ENCODE peak calls at places on chromosomes 7 and 10, in nine cellular contexts. One of them, this sample, is unnamed.

GRCh38 chr7:47557986-47558670 is 23.8 kb downstream of the TNS3 start:
- DNase-seq in astrocyte of the spinal cord: no peak
- DNase-seq in brain microvascular endothelial cell: no peak
- DNase-seq in thyroid gland: no peak
- DNase-seq in dorsolateral prefrontal cortex: no peak
- DNase-seq in cardiac muscle cell: no peak
- DNase-seq in spleen: peak; percentile 60
- DNase-seq in heart left ventricle: no peak
- DNase-seq in AG04450: no peak
- DNase-seq in this sample: no peak

GRCh38 chr10:58481569-58482109 is 31.0 kb upstream of the BICC1 start:
- DNase-seq in astrocyte of the spinal cord: no peak
- DNase-seq in brain microvascular endothelial cell: no peak
- DNase-seq in thyroid gland: no peak
- DNase-seq in dorsolateral prefrontal cortex: no peak
- DNase-seq in cardiac muscle cell: no peak
- DNase-seq in spleen: no peak
- DNase-seq in heart left ventricle: no peak
- DNase-seq in AG04450: no peak
- DNase-seq in this sample: no peak

GRCh38 chr7:135201350-135201749 is 10.0 kb downstream of the WDR91 start:
- DNase-seq in astrocyte of the spinal cord: no peak
- DNase-seq in brain microvascular endothelial cell: no peak
- DNase-seq in thyroid gland: no peak
- DNase-seq in dorsolateral prefrontal cortex: no peak
- DNase-seq in cardiac muscle cell: no peak
- DNase-seq in spleen: no peak
- DNase-seq in heart left ventricle: no peak
- DNase-seq in AG04450: no peak
- DNase-seq in this sample: no peak

GRCh38 chr7:24572421-24573007 is 738 bp upstream of the PALS2 start:
- DNase-seq in astrocyte of the spinal cord: peak; percentile 53
- DNase-seq in brain microvascular endothelial cell: peak; percentile 18
- DNase-seq in thyroid gland: peak; percentile 67
- DNase-seq in dorsolateral prefrontal cortex: no peak
- DNase-seq in cardiac muscle cell: no peak
- DNase-seq in spleen: peak; percentile 81
- DNase-seq in heart left ventricle: peak; percentile 40
- DNase-seq in AG04450: no peak
- DNase-seq in this sample: peak; percentile 52

GRCh38 chr10:14600065-14600464 is 174.6 kb downstream of the FAM107B start:
- DNase-seq in astrocyte of the spinal cord: no peak
- DNase-seq in brain microvascular endothelial cell: no peak
- DNase-seq in thyroid gland: no peak
- DNase-seq in dorsolateral prefrontal cortex: no peak
- DNase-seq in cardiac muscle cell: no peak
- DNase-seq in spleen: no peak
- DNase-seq in heart left ventricle: no peak
- DNase-seq in AG04450: no peak
- DNase-seq in this sample: no peak

GRCh38 chr7:157718303-157719007 is 381.7 kb downstream of the DNAJB6 start:
- DNase-seq in astrocyte of the spinal cord: no peak
- DNase-seq in brain microvascular endothelial cell: no peak
- DNase-seq in thyroid gland: no peak
- DNase-seq in dorsolateral prefrontal cortex: no peak
- DNase-seq in cardiac muscle cell: no peak
- DNase-seq in spleen: peak; percentile 64
- DNase-seq in heart left ventricle: no peak
- DNase-seq in AG04450: no peak
- DNase-seq in this sample: no peak

GRCh38 chr7:934469-935320 is 19.8 kb downstream of the ADAP1 start:
- DNase-seq in astrocyte of the spinal cord: no peak
- DNase-seq in brain microvascular endothelial cell: no peak
- DNase-seq in thyroid gland: no peak
- DNase-seq in dorsolateral prefrontal cortex: no peak
- DNase-seq in cardiac muscle cell: no peak
- DNase-seq in spleen: peak; percentile 70
- DNase-seq in heart left ventricle: peak; percentile 16
- DNase-seq in AG04450: no peak
- DNase-seq in this sample: no peak

GRCh38 chr10:78844956-78845355 is 223.8 kb upstream of the ZMIZ1 start:
- DNase-seq in astrocyte of the spinal cord: no peak
- DNase-seq in brain microvascular endothelial cell: no peak
- DNase-seq in thyroid gland: peak; percentile 26
- DNase-seq in dorsolateral prefrontal cortex: no peak
- DNase-seq in cardiac muscle cell: no peak
- DNase-seq in spleen: no peak
- DNase-seq in heart left ventricle: no peak
- DNase-seq in AG04450: no peak
- DNase-seq in this sample: no peak

GRCh38 chr7:17369686-17370426 is 71.4 kb downstream of the AHR start:
- DNase-seq in astrocyte of the spinal cord: peak; percentile 84
- DNase-seq in brain microvascular endothelial cell: peak; percentile 90
- DNase-seq in thyroid gland: no peak
- DNase-seq in dorsolateral prefrontal cortex: no peak
- DNase-seq in cardiac muscle cell: no peak
- DNase-seq in spleen: no peak
- DNase-seq in heart left ventricle: no peak
- DNase-seq in AG04450: peak; percentile 83
- DNase-seq in this sample: peak; percentile 93

GRCh38 chr10:14801693-14802092 is 27.0 kb upstream of the FAM107B start:
- DNase-seq in astrocyte of the spinal cord: no peak
- DNase-seq in brain microvascular endothelial cell: no peak
- DNase-seq in thyroid gland: peak; percentile 64
- DNase-seq in dorsolateral prefrontal cortex: no peak
- DNase-seq in cardiac muscle cell: no peak
- DNase-seq in spleen: no peak
- DNase-seq in heart left ventricle: no peak
- DNase-seq in AG04450: no peak
- DNase-seq in this sample: no peak

GRCh38 chr7:157485961-157486510 is 149.2 kb downstream of the DNAJB6 start:
- DNase-seq in astrocyte of the spinal cord: no peak
- DNase-seq in brain microvascular endothelial cell: no peak
- DNase-seq in thyroid gland: no peak
- DNase-seq in dorsolateral prefrontal cortex: no peak
- DNase-seq in cardiac muscle cell: no peak
- DNase-seq in spleen: peak; percentile 52
- DNase-seq in heart left ventricle: no peak
- DNase-seq in AG04450: no peak
- DNase-seq in this sample: no peak

GRCh38 chr7:80225361-80225760 is 90.7 kb downstream of the GNAI1 start:
- DNase-seq in astrocyte of the spinal cord: no peak
- DNase-seq in brain microvascular endothelial cell: no peak
- DNase-seq in thyroid gland: peak; percentile 23
- DNase-seq in dorsolateral prefrontal cortex: no peak
- DNase-seq in cardiac muscle cell: no peak
- DNase-seq in spleen: no peak
- DNase-seq in heart left ventricle: no peak
- DNase-seq in AG04450: no peak
- DNase-seq in this sample: peak; percentile 49

GRCh38 chr10:27437775-27438174 is 66.3 kb upstream of the RAB18 start:
- DNase-seq in astrocyte of the spinal cord: no peak
- DNase-seq in brain microvascular endothelial cell: no peak
- DNase-seq in thyroid gland: no peak
- DNase-seq in dorsolateral prefrontal cortex: no peak
- DNase-seq in cardiac muscle cell: no peak
- DNase-seq in spleen: no peak
- DNase-seq in heart left ventricle: no peak
- DNase-seq in AG04450: no peak
- DNase-seq in this sample: no peak

GRCh38 chr7:156780724-156781455 is 112.1 kb downstream of the LMBR1 start:
- DNase-seq in astrocyte of the spinal cord: no peak
- DNase-seq in brain microvascular endothelial cell: no peak
- DNase-seq in thyroid gland: no peak
- DNase-seq in dorsolateral prefrontal cortex: no peak
- DNase-seq in cardiac muscle cell: no peak
- DNase-seq in spleen: no peak
- DNase-seq in heart left ventricle: no peak
- DNase-seq in AG04450: no peak
- DNase-seq in this sample: no peak

GRCh38 chr10:71685554-71686202 is 33.9 kb downstream of the C10orf105 start:
- DNase-seq in astrocyte of the spinal cord: no peak
- DNase-seq in brain microvascular endothelial cell: no peak
- DNase-seq in thyroid gland: peak; percentile 45
- DNase-seq in dorsolateral prefrontal cortex: no peak
- DNase-seq in cardiac muscle cell: peak; percentile 76
- DNase-seq in spleen: no peak
- DNase-seq in heart left ventricle: no peak
- DNase-seq in AG04450: no peak
- DNase-seq in this sample: no peak

DNA sequence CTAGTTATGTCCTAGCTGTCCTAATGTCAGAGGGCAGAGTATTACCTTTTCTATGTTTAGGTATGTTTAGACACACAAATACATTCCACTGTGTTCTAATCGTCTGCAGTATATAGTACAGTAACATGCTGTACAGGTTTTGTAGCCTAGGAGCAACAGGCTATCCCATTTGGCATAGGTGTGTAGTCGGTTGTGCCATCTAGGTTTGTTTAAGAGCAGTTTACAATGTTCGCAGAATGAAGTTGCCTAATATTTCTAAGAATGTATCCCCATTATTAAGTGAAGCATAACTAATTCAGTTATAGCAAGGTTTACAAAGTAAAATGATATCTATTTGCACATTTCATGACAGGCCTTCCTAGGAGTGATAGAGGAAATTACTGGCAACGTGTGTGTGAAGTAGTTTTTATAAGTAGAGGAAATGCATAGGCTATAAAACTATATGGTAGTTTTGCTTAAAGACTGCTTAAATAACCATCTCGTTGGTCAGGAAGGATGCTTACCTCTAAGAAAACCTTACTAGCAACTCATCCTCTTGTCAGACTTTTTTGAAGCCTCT is 4.0 kb downstream of the CREM start:
- DNase-seq in astrocyte of the spinal cord: no peak
- DNase-seq in brain microvascular endothelial cell: no peak
- DNase-seq in thyroid gland: no peak
- DNase-seq in dorsolateral prefrontal cortex: no peak
- DNase-seq in cardiac muscle cell: no peak
- DNase-seq in spleen: no peak
- DNase-seq in heart left ventricle: no peak
- DNase-seq in AG04450: no peak
- DNase-seq in this sample: no peak
- H3K4me3 ChIP-seq in astrocyte of the spinal cord: no peak overlapping the region
- H3K4me3 ChIP-seq in brain microvascular endothelial cell: no peak overlapping the region
- H3K4me3 ChIP-seq in thyroid gland: no peak overlapping the region
- H3K4me3 ChIP-seq in dorsolateral prefrontal cortex: no peak overlapping the region
- H3K4me3 ChIP-seq in cardiac muscle cell: peak overlapping the region; percentile 93
- H3K4me3 ChIP-seq in spleen: no peak overlapping the region
- H3K4me3 ChIP-seq in heart left ventricle: no peak overlapping the region
- H3K4me3 ChIP-seq in AG04450: no peak overlapping the region
- H3K4me3 ChIP-seq in this sample: no peak overlapping the region

GRCh38 chr10:103659674-103660363 is 166.3 kb downstream of the NEURL1 start:
- DNase-seq in astrocyte of the spinal cord: peak; percentile 94
- DNase-seq in brain microvascular endothelial cell: peak; percentile 88
- DNase-seq in thyroid gland: peak; percentile 84
- DNase-seq in dorsolateral prefrontal cortex: no peak
- DNase-seq in cardiac muscle cell: no peak
- DNase-seq in spleen: peak; percentile 86
- DNase-seq in heart left ventricle: peak; percentile 77
- DNase-seq in AG04450: peak; percentile 69
- DNase-seq in this sample: peak; percentile 90
- TF ChIP-seq CTCF in astrocyte of the spinal cord: peak; percentile 5
- TF ChIP-seq CTCF in brain microvascular endothelial cell: peak; percentile 49
- TF ChIP-seq CTCF in thyroid gland: no peak
- TF ChIP-seq CTCF in dorsolateral prefrontal cortex: no peak
- TF ChIP-seq CTCF in cardiac muscle cell: peak; percentile 15
- TF ChIP-seq CTCF in spleen: no peak
- TF ChIP-seq CTCF in heart left ventricle: no peak
- TF ChIP-seq CTCF in AG04450: peak; percentile 32
- TF ChIP-seq CTCF in this sample: peak; percentile 37

GRCh38 chr10:93075369-93076221 is 1.9 kb downstream of the CYP26A1 start:
- DNase-seq in astrocyte of the spinal cord: no peak
- DNase-seq in brain microvascular endothelial cell: no peak
- DNase-seq in thyroid gland: no peak
- DNase-seq in dorsolateral prefrontal cortex: no peak
- DNase-seq in cardiac muscle cell: no peak
- DNase-seq in spleen: no peak
- DNase-seq in heart left ventricle: no peak
- DNase-seq in AG04450: no peak
- DNase-seq in this sample: no peak
- H3K4me3 ChIP-seq in astrocyte of the spinal cord: no peak overlapping the region
- H3K4me3 ChIP-seq in brain microvascular endothelial cell: no peak overlapping the region
- H3K4me3 ChIP-seq in thyroid gland: no peak overlapping the region
- H3K4me3 ChIP-seq in dorsolateral prefrontal cortex: peak overlapping the region; percentile 46
- H3K4me3 ChIP-seq in cardiac muscle cell: peak overlapping the region; percentile 54
- H3K4me3 ChIP-seq in spleen: no peak overlapping the region
- H3K4me3 ChIP-seq in heart left ventricle: no peak overlapping the region
- H3K4me3 ChIP-seq in AG04450: no peak overlapping the region
- H3K4me3 ChIP-seq in this sample: no peak overlapping the region

GRCh38 chr10:17229967-17230682 is 2.1 kb downstream of the VIM start:
- DNase-seq in astrocyte of the spinal cord: peak; percentile 77
- DNase-seq in brain microvascular endothelial cell: peak; percentile 53
- DNase-seq in thyroid gland: peak; percentile 82
- DNase-seq in dorsolateral prefrontal cortex: no peak
- DNase-seq in cardiac muscle cell: peak; percentile 84
- DNase-seq in spleen: peak; percentile 98
- DNase-seq in heart left ventricle: peak; percentile 85
- DNase-seq in AG04450: no peak
- DNase-seq in this sample: peak; percentile 76
- TF ChIP-seq CTCF in astrocyte of the spinal cord: no peak
- TF ChIP-seq CTCF in brain microvascular endothelial cell: peak; percentile 3
- TF ChIP-seq CTCF in thyroid gland: no peak
- TF ChIP-seq CTCF in dorsolateral prefrontal cortex: no peak
- TF ChIP-seq CTCF in cardiac muscle cell: no peak
- TF ChIP-seq CTCF in spleen: peak; percentile 66
- TF ChIP-seq CTCF in heart left ventricle: no peak
- TF ChIP-seq CTCF in AG04450: peak; percentile 4
- TF ChIP-seq CTCF in this sample: peak; percentile 25

GRCh38 chr7:94392391-94392782 is 2.3 kb upstream of the COL1A2 start:
- DNase-seq in astrocyte of the spinal cord: no peak
- DNase-seq in brain microvascular endothelial cell: no peak
- DNase-seq in thyroid gland: no peak
- DNase-seq in dorsolateral prefrontal cortex: no peak
- DNase-seq in cardiac muscle cell: no peak
- DNase-seq in spleen: no peak
- DNase-seq in heart left ventricle: no peak
- DNase-seq in AG04450: no peak
- DNase-seq in this sample: peak; percentile 51
- H3K4me3 ChIP-seq in astrocyte of the spinal cord: no peak overlapping the region
- H3K4me3 ChIP-seq in brain microvascular endothelial cell: no peak overlapping the region
- H3K4me3 ChIP-seq in thyroid gland: no peak overlapping the region
- H3K4me3 ChIP-seq in dorsolateral prefrontal cortex: no peak overlapping the region
- H3K4me3 ChIP-seq in cardiac muscle cell: no peak overlapping the region
- H3K4me3 ChIP-seq in spleen: no peak overlapping the region
- H3K4me3 ChIP-seq in heart left ventricle: no peak overlapping the region
- H3K4me3 ChIP-seq in AG04450: peak overlapping the region; percentile 42
- H3K4me3 ChIP-seq in this sample: peak overlapping the region; percentile 47